ENCODE peak calls at places on chromosomes 5 and 9, in seven cellular contexts. K, Y, R, X, D, V and J are unnamed samples.

GRCh38 chr5:2803751-2804150 is 52.3 kb upstream of the IRX2 start:
- DNase-seq in K (no peak), Y (no peak), R (no peak), X (no peak), D (no peak), V (no peak), J (no peak)

GRCh38 chr9:130913599-130914416 is 17.2 kb upstream of the QRFP start:
- DNase-seq in K (no peak), Y (no peak), R (no peak), X (no peak), D (no peak), V (no peak), J (no peak)

GRCh38 chr9:129365196-129365595 is 187.1 kb upstream of the IER5L start:
- DNase-seq in K (no peak), Y (no peak), R (no peak), X (no peak), D (no peak), V (no peak), J (no peak)

GRCh38 chr5:65194871-65195270 is 286.8 kb downstream of the ADAMTS6 start:
- DNase-seq in K (no peak), Y (no peak), R (no peak), X (no peak), D (no peak), V (no peak), J (no peak)

GRCh38 chr5:18179579-18179978 is 545.3 kb downstream of the TAF11L14 start:
- DNase-seq in K (no peak), Y (no peak), R (no peak), X (no peak), D (no peak), V (no peak), J (no peak)

GRCh38 chr5:148125641-148126040 is 42.7 kb upstream of the SPINK14 start:
- DNase-seq in K (no peak), Y (peak), R (peak), X (no peak), D (peak), V (no peak), J (no peak)

GRCh38 chr9:16985559-16986348 is 115.3 kb upstream of the BNC2 start:
- DNase-seq in K (peak), Y (peak), R (peak), X (no peak), D (peak), V (peak), J (peak)

GRCh38 chr9:98191615-98192502 is 578 bp downstream of the CORO2A start:
- DNase-seq in K (no peak), Y (no peak), R (no peak), X (peak), D (no peak), V (no peak), J (no peak)

GRCh38 chr5:139495644-139496435 is 13.3 kb upstream of the STING1 start:
- DNase-seq in K (peak), Y (no peak), R (peak), X (no peak), D (peak), V (no peak), J (peak)

GRCh38 chr9:129483467-129484324 is 137.2 kb downstream of the C9orf50 start:
- DNase-seq in K (peak), Y (peak), R (peak), X (peak), D (peak), V (peak), J (peak)

GRCh38 chr5:80781356-80781755 is 126.6 kb upstream of the DHFR start:
- DNase-seq in K (peak), Y (peak), R (peak), X (no peak), D (peak), V (no peak), J (no peak)

GRCh38 chr9:8560560-8561525 is 761.3 kb upstream of the DMAC1 start:
- DNase-seq in K (no peak), Y (peak), R (no peak), X (no peak), D (no peak), V (no peak), J (no peak)

GRCh38 chr5:38794986-38795385 is 50.8 kb upstream of the OSMR start:
- DNase-seq in K (no peak), Y (no peak), R (no peak), X (no peak), D (no peak), V (no peak), J (no peak)

GRCh38 chr9:84736076-84736475 is 66.5 kb downstream of the NTRK2 start:
- DNase-seq in K (peak), Y (no peak), R (no peak), X (peak), D (peak), V (no peak), J (no peak)

GRCh38 chr9:107711528-107711927 is 222.0 kb upstream of the KLF4 start:
- DNase-seq in K (peak), Y (peak), R (peak), X (no peak), D (peak), V (peak), J (peak)

GRCh38 chr9:21836437-21837161 is 34.2 kb downstream of the MTAP start:
- DNase-seq in K (peak), Y (no peak), R (peak), X (no peak), D (peak), V (no peak), J (peak)

GRCh38 chr5:125823572-125823971 is 599.6 kb upstream of the GRAMD2B start:
- DNase-seq in K (peak), Y (no peak), R (peak), X (no peak), D (no peak), V (no peak), J (peak)

GRCh38 chr5:154729613-154730012 is 25.6 kb upstream of the LARP1 start:
- DNase-seq in K (no peak), Y (peak), R (peak), X (no peak), D (no peak), V (no peak), J (no peak)

GRCh38 chr5:80825780-80826460 is 134.2 kb upstream of the RASGRF2 start:
- DNase-seq in K (no peak), Y (no peak), R (peak), X (no peak), D (peak), V (no peak), J (no peak)

GRCh38 chr9:91681461-91682305 is 258.1 kb upstream of the NFIL3 start:
- DNase-seq in K (peak), Y (peak), R (peak), X (peak), D (peak), V (peak), J (peak)

GRCh38 chr5:165130656-165131055 is 1625.2 kb downstream of the MAT2B start:
- DNase-seq in K (no peak), Y (no peak), R (no peak), X (no peak), D (no peak), V (no peak), J (no peak)

GRCh38 chr5:178078197-178078995 is 34.9 kb upstream of the N4BP3 start:
- DNase-seq in K (peak), Y (no peak), R (peak), X (no peak), D (peak), V (no peak), J (no peak)

GRCh38 chr9:35000535-35001284 is 11.2 kb downstream of the DNAJB5 start:
- DNase-seq in K (no peak), Y (peak), R (peak), X (no peak), D (no peak), V (no peak), J (no peak)

DNA sequence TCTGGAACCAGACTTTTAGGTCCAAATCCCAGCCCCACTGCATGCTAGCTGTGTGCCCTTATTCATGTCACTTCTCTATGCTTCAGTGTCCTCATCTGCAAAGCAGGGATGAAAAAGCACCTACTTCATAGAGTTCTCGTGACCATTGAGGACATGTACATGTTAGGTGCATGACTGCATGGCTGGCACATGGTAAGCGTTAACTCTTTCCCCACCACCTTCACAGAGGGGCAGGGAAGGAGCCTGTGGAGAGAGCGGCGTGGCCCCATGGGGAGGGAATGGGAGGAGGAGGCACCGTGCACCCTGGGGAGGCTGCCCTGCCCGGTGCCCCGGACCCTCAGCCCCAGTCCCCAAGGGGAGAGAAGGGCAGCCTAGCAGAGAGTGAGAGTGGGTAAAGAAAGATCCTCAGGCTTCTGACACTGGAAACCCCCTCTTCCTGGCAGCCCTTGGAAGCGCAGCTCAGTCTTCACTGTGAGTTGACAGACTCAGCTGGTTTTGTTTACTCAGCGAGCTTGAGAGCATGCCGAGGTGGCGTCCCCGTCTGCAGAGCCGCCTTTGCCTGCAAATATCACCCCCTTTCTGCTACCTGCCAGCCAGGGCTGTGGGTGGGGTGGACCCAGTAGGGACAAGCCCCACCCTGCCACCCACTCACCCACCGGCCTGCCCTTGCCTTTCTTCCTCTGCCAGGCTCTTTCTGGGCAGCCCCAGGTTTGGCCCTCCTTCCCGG is 10.6 kb upstream of the ANGPTL2 start:
- DNase-seq in K (peak), Y (peak), R (no peak), X (peak), D (no peak), V (no peak), J (no peak)
- H3K4me3 ChIP-seq in K (no peak), Y (no peak), R (no peak), X (no peak), D (no peak), V (peak), J (no peak)

GRCh38 chr5:51382759-51383493 is at the start of gene ISL1:
- DNase-seq in K (peak), Y (peak), R (peak), X (peak), D (peak), V (peak), J (peak)

GRCh38 chr5:51378778-51379652 is 4.2 kb upstream of the ISL1 start:
- DNase-seq in K (no peak), Y (no peak), R (no peak), X (no peak), D (no peak), V (no peak), J (no peak)

GRCh38 chr5:51381801-51382507 is 1.3 kb upstream of the ISL1 start:
- DNase-seq in K (no peak), Y (no peak), R (no peak), X (no peak), D (no peak), V (no peak), J (no peak)

GRCh38 chr5:51382508-51382758 is 815 bp upstream of the ISL1 start:
- DNase-seq in K (no peak), Y (no peak), R (no peak), X (no peak), D (no peak), V (no peak), J (no peak)

GRCh38 chr5:51380603-51381207 is 2.5 kb upstream of the ISL1 start:
- DNase-seq in K (peak), Y (no peak), R (peak), X (no peak), D (peak), V (no peak), J (no peak)
- H3K4me3 ChIP-seq in K (no peak), Y (no peak), R (no peak), X (no peak), D (no peak), V (no peak), J (no peak)

GRCh38 chr9:124450931-124451661 is 845 bp downstream of the ADGRD2 start:
- DNase-seq in K (no peak), Y (no peak), R (no peak), X (no peak), D (no peak), V (no peak), J (no peak)

GRCh38 chr9:124452326-124452725 is 2.1 kb downstream of the ADGRD2 start:
- DNase-seq in K (no peak), Y (no peak), R (no peak), X (no peak), D (no peak), V (no peak), J (no peak)

GRCh38 chr9:124448019-124448418 is 2.2 kb upstream of the ADGRD2 start:
- DNase-seq in K (no peak), Y (no peak), R (no peak), X (no peak), D (no peak), V (no peak), J (no peak)

GRCh38 chr9:124449381-124450151 is 685 bp upstream of the ADGRD2 start:
- DNase-seq in K (no peak), Y (peak), R (no peak), X (no peak), D (no peak), V (no peak), J (no peak)

GRCh38 chr9:124450241-124450924 is at the start of gene ADGRD2:
- DNase-seq in K (peak), Y (no peak), R (peak), X (no peak), D (peak), V (no peak), J (no peak)
- H3K4me3 ChIP-seq in K (peak), Y (no peak), R (no peak), X (no peak), D (no peak), V (no peak), J (peak)

GRCh38 chr9:69020746-69021145 is 6.8 kb upstream of the PRKACG start:
- DNase-seq in K (no peak), Y (no peak), R (no peak), X (no peak), D (no peak), V (no peak), J (no peak)
- H3K4me3 ChIP-seq in K (no peak), Y (no peak), R (no peak), X (no peak), D (no peak), V (no peak), J (no peak)

GRCh38 chr5:103224118-103224893 is 34.3 kb upstream of the MACIR start:
- DNase-seq in K (peak), Y (peak), R (peak), X (peak), D (peak), V (no peak), J (peak)
- H3K4me3 ChIP-seq in K (peak), Y (no peak), R (no peak), X (no peak), D (no peak), V (no peak), J (no peak)

GRCh38 chr5:173572431-173573125 is 43.9 kb downstream of the BOD1 start:
- DNase-seq in K (no peak), Y (no peak), R (no peak), X (no peak), D (no peak), V (no peak), J (no peak)
- H3K4me3 ChIP-seq in K (peak), Y (no peak), R (no peak), X (no peak), D (no peak), V (peak), J (peak)

GRCh38 chr9:1050125-1050895 is at the start of gene DMRT2:
- DNase-seq in K (peak), Y (peak), R (peak), X (peak), D (peak), V (peak), J (peak)
- H3K4me3 ChIP-seq in K (no peak), Y (peak), R (no peak), X (no peak), D (no peak), V (peak), J (peak)